ENCODE peak calls at places on chromosomes 11 and 22, in five cellular contexts. Q, K, I, N and R are unnamed samples.

GRCh38 chr22:49666146-49666809 is 161.4 kb downstream of the BRD1 start:
- DNase-seq in Q (no peak), K (no peak), I (no peak), N (no peak), R (no peak)

GRCh38 chr11:15761235-15761634 is 595.1 kb downstream of the SOX6 start:
- DNase-seq in Q (no peak), K (no peak), I (no peak), N (no peak), R (no peak)

GRCh38 chr11:96708469-96708868 is 318.7 kb downstream of the JRKL start:
- DNase-seq in Q (no peak), K (no peak), I (no peak), N (no peak), R (no peak)

GRCh38 chr11:57394203-57394602 is 3.8 kb upstream of the PRG2 start:
- DNase-seq in Q (no peak), K (no peak), I (no peak), N (no peak), R (no peak)

GRCh38 chr11:94142308-94143277 is 14.0 kb downstream of the PANX1 start:
- DNase-seq in Q (no peak), K (no peak), I (peak), N (no peak), R (no peak)

GRCh38 chr11:64844330-64845124 is at the start of gene CDC42BPG:
- DNase-seq in Q (peak), K (peak), I (peak), N (peak), R (no peak)

GRCh38 chr11:74138572-74138971 is 32.2 kb downstream of the C2CD3 start:
- DNase-seq in Q (peak), K (peak), I (peak), N (no peak), R (no peak)

GRCh38 chr22:17781319-17782031 is 7.2 kb upstream of the BID start:
- DNase-seq in Q (peak), K (peak), I (peak), N (peak), R (peak)

GRCh38 chr11:45035440-45035839 is 84.8 kb upstream of the TP53I11 start:
- DNase-seq in Q (no peak), K (no peak), I (no peak), N (no peak), R (no peak)

GRCh38 chr22:44489026-44489425 is 9.0 kb downstream of the RTL6 start:
- DNase-seq in Q (no peak), K (no peak), I (no peak), N (no peak), R (no peak)

GRCh38 chr11:31601635-31602282 is 92.2 kb downstream of the ELP4 start:
- DNase-seq in Q (no peak), K (no peak), I (no peak), N (no peak), R (no peak)

GRCh38 chr11:67423891-67424613 is 4.2 kb upstream of the RPS6KB2 start:
- DNase-seq in Q (no peak), K (no peak), I (no peak), N (no peak), R (no peak)
- TF ChIP-seq RCOR1 in Q (no peak), K (no peak), I (no peak), N (no peak), R (no peak)

DNA sequence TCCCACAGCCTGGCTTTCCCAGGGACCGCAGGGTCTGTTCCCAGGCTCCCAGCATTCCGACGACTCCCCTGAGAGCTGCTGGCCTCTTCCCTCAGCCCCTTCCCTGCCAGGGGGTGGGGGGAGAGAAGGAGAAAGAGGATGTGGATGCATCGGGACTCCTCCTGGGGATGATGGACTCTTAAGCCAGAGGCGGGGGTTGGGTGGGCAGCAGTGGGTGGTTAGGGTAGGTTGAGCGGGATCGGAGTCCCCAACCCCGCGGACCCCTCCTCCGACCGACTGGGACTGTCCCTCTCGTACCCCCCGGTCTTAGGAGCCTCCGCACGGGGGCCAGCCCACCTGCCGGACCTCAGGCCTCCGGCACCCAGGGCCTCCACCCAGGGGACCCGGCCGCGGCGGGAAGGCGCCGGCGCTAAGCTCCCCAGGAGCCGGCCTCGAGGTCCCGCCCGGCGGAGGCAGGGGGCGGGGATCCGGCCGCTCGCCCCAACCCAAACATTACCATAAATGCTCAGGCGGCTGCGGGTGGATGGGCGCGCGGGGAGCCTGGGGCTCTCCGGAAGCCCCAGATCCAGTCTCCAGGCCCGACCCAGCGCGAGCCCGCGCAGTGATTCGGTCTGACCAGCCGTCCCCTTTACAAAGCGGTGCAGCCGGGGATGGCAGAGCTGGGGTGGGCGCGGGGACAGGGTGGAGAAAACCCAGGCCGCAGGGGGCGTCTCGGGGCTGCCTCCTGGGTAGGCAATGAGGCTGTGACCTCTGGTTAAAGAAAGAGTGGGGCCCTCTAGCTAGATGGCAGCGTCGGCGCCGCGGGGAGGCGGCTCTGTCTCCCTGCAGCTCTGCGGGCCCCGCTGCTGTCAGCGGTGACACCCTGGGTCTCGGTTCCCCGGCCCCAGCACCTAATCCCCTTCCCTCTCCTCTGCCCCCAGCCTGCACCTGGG is 3.9 kb upstream of the MCAM start:
- DNase-seq in Q (peak), K (peak), I (peak), N (no peak), R (no peak)
- TF ChIP-seq RCOR1 in Q (no peak), K (no peak), I (no peak), N (no peak), R (no peak)

DNA sequence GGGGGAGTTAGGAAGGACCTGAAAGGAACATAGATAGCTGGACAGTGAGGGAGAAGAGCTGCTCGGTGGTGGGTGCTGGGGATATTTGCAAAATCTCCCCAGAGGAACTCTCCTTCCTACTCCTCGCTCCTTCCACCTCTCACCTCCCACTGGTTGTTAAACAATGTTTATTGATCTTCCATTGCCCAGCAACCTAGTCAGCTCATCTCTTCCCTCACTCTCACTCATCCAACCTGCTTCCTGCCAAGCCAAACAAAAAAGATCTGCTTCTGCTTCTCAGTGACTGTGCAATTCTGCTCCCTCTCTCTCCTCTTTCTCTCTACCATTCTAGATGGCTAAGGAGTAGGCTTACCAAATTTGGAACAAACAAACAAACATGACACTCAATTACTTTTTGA is 115.0 kb downstream of the SLC1A2 start:
- DNase-seq in Q (peak), K (peak), I (no peak), N (no peak), R (no peak)
- TF ChIP-seq RCOR1 in Q (no peak), K (no peak), I (no peak), N (no peak), R (no peak)

GRCh38 chr22:21760640-21761039 is 25.0 kb upstream of the YPEL1 start:
- DNase-seq in Q (no peak), K (peak), I (no peak), N (no peak), R (no peak)
- TF ChIP-seq RCOR1 in Q (no peak), K (no peak), I (no peak), N (no peak), R (no peak)

GRCh38 chr11:22787565-22788162 is 41.9 kb downstream of the SVIP start:
- DNase-seq in Q (peak), K (peak), I (peak), N (peak), R (no peak)
- TF ChIP-seq RCOR1 in Q (no peak), K (no peak), I (no peak), N (no peak), R (no peak)

DNA sequence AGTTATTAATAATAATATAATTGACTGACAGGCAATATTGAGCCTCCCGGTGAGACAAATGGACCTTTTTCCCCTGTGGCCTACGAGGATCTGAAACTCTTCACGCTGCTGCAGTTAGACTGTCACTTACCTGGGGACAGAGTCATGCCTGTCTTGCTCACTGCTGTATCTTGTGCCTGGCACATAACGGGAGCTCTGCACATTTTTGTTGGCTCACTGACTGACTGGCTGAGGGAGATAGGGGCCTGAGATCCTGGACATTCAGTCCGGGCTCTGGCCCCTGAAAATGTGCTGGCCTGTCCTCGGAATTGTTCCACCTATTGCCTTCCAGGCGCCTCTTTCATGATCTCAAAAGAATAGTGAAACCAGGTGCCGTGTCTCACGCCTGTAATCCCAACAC is 743 bp upstream of the CD3D start:
- DNase-seq in Q (no peak), K (no peak), I (no peak), N (no peak), R (no peak)
- TF ChIP-seq RCOR1 in Q (no peak), K (no peak), I (no peak), N (no peak), R (no peak)

GRCh38 chr11:60973699-60974098 is 2.2 kb downstream of the CD6 start:
- DNase-seq in Q (no peak), K (no peak), I (no peak), N (no peak), R (no peak)

GRCh38 chr11:60972182-60973030 is 926 bp downstream of the CD6 start:
- DNase-seq in Q (no peak), K (no peak), I (no peak), N (no peak), R (no peak)

GRCh38 chr11:60970369-60970774 is 1.1 kb upstream of the CD6 start:
- DNase-seq in Q (peak), K (peak), I (peak), N (peak), R (no peak)

GRCh38 chr11:60970890-60971289 is 590 bp upstream of the CD6 start:
- DNase-seq in Q (no peak), K (no peak), I (no peak), N (no peak), R (no peak)

DNA sequence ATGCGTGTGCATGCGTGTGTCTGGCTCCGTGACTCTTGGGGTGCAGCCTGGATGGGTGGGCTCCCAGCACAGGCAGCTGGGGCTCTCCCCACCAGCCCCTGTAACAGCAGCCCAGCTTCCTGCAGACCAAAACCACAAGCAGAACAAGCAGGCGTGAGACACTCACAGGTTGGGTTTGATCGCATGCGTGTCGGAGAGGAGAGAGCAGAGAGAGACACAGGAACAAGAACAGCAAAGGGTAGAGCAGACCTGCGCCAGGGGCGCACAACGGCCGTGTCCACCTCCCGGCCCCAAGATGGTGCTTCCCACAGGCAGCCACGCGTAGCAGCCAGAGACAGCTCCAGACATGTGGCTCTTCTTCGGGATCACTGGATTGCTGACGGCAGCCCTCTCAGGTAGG is at the start of gene CD6:
- DNase-seq in Q (no peak), K (no peak), I (no peak), N (no peak), R (no peak)
- TF ChIP-seq RCOR1 in Q (no peak), K (no peak), I (no peak), N (no peak), R (no peak)